ENCODE peak calls at places on chromosome 3, in five cellular contexts. E, Y, U, W and V are unnamed samples.

GRCh38 chr3:71859128-71859519 is 74.2 kb upstream of the PROK2 start:
- DNase-seq in E (no peak), Y (no peak), U (no peak), W (no peak), V (peak)

GRCh38 chr3:4898454-4899313 is 80.6 kb upstream of the BHLHE40 start:
- DNase-seq in E (no peak), Y (no peak), U (no peak), W (no peak), V (no peak)

GRCh38 chr3:170469151-170470062 is 50.7 kb downstream of the CLDN11 start:
- DNase-seq in E (no peak), Y (peak), U (no peak), W (no peak), V (no peak)

GRCh38 chr3:40379674-40380306 is 7.2 kb upstream of the ENTPD3 start:
- DNase-seq in E (no peak), Y (no peak), U (no peak), W (no peak), V (no peak)

GRCh38 chr3:184717608-184717995 is 5.7 kb upstream of the MAGEF1 start:
- DNase-seq in E (no peak), Y (no peak), U (no peak), W (peak), V (no peak)

GRCh38 chr3:190655933-190656332 is 142.0 kb downstream of the IL1RAP start:
- DNase-seq in E (no peak), Y (no peak), U (no peak), W (no peak), V (no peak)

GRCh38 chr3:80870476-80871041 is 890.9 kb downstream of the GBE1 start:
- DNase-seq in E (no peak), Y (no peak), U (no peak), W (no peak), V (no peak)

GRCh38 chr3:141412087-141412935 is 44.0 kb downstream of the ZBTB38 start:
- DNase-seq in E (peak), Y (peak), U (no peak), W (no peak), V (peak)

GRCh38 chr3:90132220-90132619 is 1024.8 kb downstream of the EPHA3 start:
- DNase-seq in E (no peak), Y (no peak), U (no peak), W (no peak), V (no peak)

GRCh38 chr3:55690161-55690560 is 203.1 kb upstream of the WNT5A start:
- DNase-seq in E (no peak), Y (no peak), U (no peak), W (no peak), V (no peak)

GRCh38 chr3:169811606-169812123 is 1.0 kb upstream of the LRRIQ4 start:
- DNase-seq in E (no peak), Y (no peak), U (no peak), W (no peak), V (peak)

GRCh38 chr3:42182555-42182954 is 83.4 kb downstream of the CCK start:
- DNase-seq in E (no peak), Y (no peak), U (no peak), W (no peak), V (no peak)

GRCh38 chr3:73623996-73624362 is 762 bp downstream of the PDZRN3 start:
- DNase-seq in E (no peak), Y (no peak), U (no peak), W (no peak), V (no peak)

GRCh38 chr3:59774613-59775012 is 724.8 kb upstream of the CFAP20DC start:
- DNase-seq in E (no peak), Y (no peak), U (no peak), W (no peak), V (no peak)

GRCh38 chr3:10353160-10353559 is 32.2 kb upstream of the SEC13 start:
- DNase-seq in E (no peak), Y (no peak), U (no peak), W (no peak), V (no peak)

GRCh38 chr3:178671261-178672191 is 135.3 kb downstream of the KCNMB2 start:
- DNase-seq in E (no peak), Y (no peak), U (no peak), W (no peak), V (no peak)

GRCh38 chr3:195178124-195178910 is 92.6 kb downstream of the XXYLT1 start:
- DNase-seq in E (no peak), Y (peak), U (no peak), W (no peak), V (no peak)

GRCh38 chr3:165459924-165460540 is 263.8 kb upstream of the SLITRK3 start:
- DNase-seq in E (peak), Y (no peak), U (no peak), W (no peak), V (no peak)

GRCh38 chr3:152638707-152639450 is 196.1 kb upstream of the P2RY1 start:
- DNase-seq in E (no peak), Y (no peak), U (no peak), W (no peak), V (no peak)

GRCh38 chr3:150236683-150237082 is 171.4 kb upstream of the TSC22D2 start:
- DNase-seq in E (no peak), Y (no peak), U (no peak), W (no peak), V (no peak)

GRCh38 chr3:144104679-144105078 is 133.1 kb downstream of the DIPK2A start:
- DNase-seq in E (no peak), Y (no peak), U (no peak), W (no peak), V (no peak)

GRCh38 chr3:79052054-79052681 is 715.6 kb downstream of the ROBO1 start:
- DNase-seq in E (no peak), Y (no peak), U (no peak), W (no peak), V (no peak)

GRCh38 chr3:52670621-52671521 is 14.8 kb downstream of the PBRM1 start:
- DNase-seq in E (peak), Y (no peak), U (peak), W (peak), V (peak)

GRCh38 chr3:120203016-120203415 is 82.0 kb downstream of the GPR156 start:
- DNase-seq in E (no peak), Y (no peak), U (no peak), W (peak), V (peak)

GRCh38 chr3:43726511-43726910 is 35.8 kb downstream of the ABHD5 start:
- DNase-seq in E (no peak), Y (no peak), U (no peak), W (no peak), V (no peak)

GRCh38 chr3:63364495-63364894 is 86.4 kb downstream of the SYNPR start:
- DNase-seq in E (no peak), Y (no peak), U (no peak), W (no peak), V (no peak)

GRCh38 chr3:183100376-183100775 is 1.1 kb upstream of the MCCC1 start:
- DNase-seq in E (no peak), Y (no peak), U (no peak), W (no peak), V (no peak)

GRCh38 chr3:4575413-4575812 is 82.3 kb downstream of the ITPR1 start:
- DNase-seq in E (no peak), Y (no peak), U (no peak), W (no peak), V (no peak)

GRCh38 chr3:195154111-195154791 is 116.7 kb downstream of the XXYLT1 start:
- DNase-seq in E (no peak), Y (no peak), U (no peak), W (no peak), V (no peak)

GRCh38 chr3:172644258-172644657 is 66.6 kb downstream of the NCEH1 start:
- DNase-seq in E (no peak), Y (no peak), U (no peak), W (no peak), V (no peak)

GRCh38 chr3:185084883-185085282 is 68.0 kb downstream of the C3orf70 start:
- DNase-seq in E (no peak), Y (no peak), U (no peak), W (no peak), V (no peak)

GRCh38 chr3:115347737-115348136 is 200.6 kb upstream of the ZBTB20 start:
- DNase-seq in E (no peak), Y (no peak), U (no peak), W (no peak), V (no peak)

GRCh38 chr3:150743508-150743907 is 19.5 kb downstream of the SIAH2 start:
- DNase-seq in E (no peak), Y (no peak), U (no peak), W (no peak), V (no peak)

GRCh38 chr3:61809879-61810278 is 248.5 kb downstream of the PTPRG start:
- DNase-seq in E (no peak), Y (peak), U (no peak), W (no peak), V (no peak)